ENCODE peak calls at places on chromosomes 7 and 10, in seven cellular contexts. H, M, X, E, Y, A and Q are unnamed samples.

GRCh38 chr7:155665957-155666287 is 21.5 kb downstream of the RBM33 start:
- DNase-seq in Y (no peak), H (peak), M (no peak), A (no peak), E (no peak), X (peak), Q (no peak)

GRCh38 chr7:2673934-2674333 is 14.1 kb upstream of the AMZ1 start:
- DNase-seq in H (no peak), A (no peak), M (no peak), X (no peak), Y (no peak), E (no peak), Q (no peak)

GRCh38 chr10:78746178-78746763 is 322.5 kb upstream of the ZMIZ1 start:
- DNase-seq in E (no peak), Y (no peak), H (no peak), A (peak), M (no peak), X (no peak), Q (no peak)

GRCh38 chr10:132138596-132138995 is 48.2 kb upstream of the DPYSL4 start:
- DNase-seq in M (no peak), H (no peak), E (no peak), X (no peak), Y (no peak), A (no peak), Q (no peak)

GRCh38 chr7:121302214-121302745 is 26.5 kb upstream of the WNT16 start:
- DNase-seq in E (no peak), A (peak), Y (no peak), M (no peak), X (peak), H (peak), Q (no peak)

GRCh38 chr10:84195044-84195830 is 900 bp downstream of the CDHR1 start:
- DNase-seq in A (peak), M (no peak), E (no peak), Y (no peak), H (no peak), X (no peak), Q (no peak)

GRCh38 chr10:69168493-69168892 is 11.5 kb upstream of the SUPV3L1 start:
- DNase-seq in A (no peak), X (no peak), Y (no peak), H (no peak), M (no peak), E (no peak), Q (no peak)

GRCh38 chr10:44827431-44828006 is 83.6 kb upstream of the TMEM72 start:
- DNase-seq in H (no peak), E (no peak), X (no peak), Y (no peak), M (no peak), A (peak), Q (no peak)

GRCh38 chr7:70614237-70614984 is 517.5 kb upstream of the GALNT17 start:
- DNase-seq in E (no peak), X (no peak), M (no peak), Y (peak), H (peak), A (peak), Q (no peak)

GRCh38 chr7:255038-255435 is 34.9 kb upstream of the FOXL3 start:
- DNase-seq in M (no peak), H (no peak), Y (no peak), E (no peak), A (no peak), X (no peak), Q (no peak)